ENCODE peak calls at places on chromosomes 12 and 14, in seven cellular contexts. Q is fibroblast of villous mesenchyme, L is AG09309, P is fibroblast of mammary gland, D is A549, M is MCF 10A, N is fibroblast of pulmonary artery. U is an unnamed sample.

GRCh38 chr12:51048601-51049369 is 658 bp downstream of the LETMD1 start:
- DNase-seq in Q (no peak), L (no peak), P (peak), D (no peak), M (peak), N (no peak), U (no peak)

GRCh38 chr14:72737560-72737943 is 156.3 kb downstream of the DPF3 start:
- DNase-seq in Q (no peak), L (no peak), P (no peak), D (no peak), M (no peak), N (no peak), U (no peak)

GRCh38 chr12:132222096-132222807 is 78.0 kb downstream of the NOC4L start:
- DNase-seq in Q (peak), L (no peak), P (no peak), D (peak), M (peak), N (peak), U (no peak)

GRCh38 chr14:67650694-67651093 is 23.7 kb downstream of the VTI1B start:
- DNase-seq in Q (peak), L (peak), P (peak), D (no peak), M (peak), N (peak), U (no peak)

GRCh38 chr14:29681308-29681707 is 246.3 kb downstream of the PRKD1 start:
- DNase-seq in Q (no peak), L (no peak), P (peak), D (no peak), M (no peak), N (no peak), U (no peak)

GRCh38 chr14:61514006-61514830 is 181.1 kb upstream of the HIF1A start:
- DNase-seq in Q (peak), L (no peak), P (peak), D (no peak), M (no peak), N (peak), U (no peak)

GRCh38 chr14:68384335-68384734 is 408.5 kb downstream of the ZFP36L1 start:
- DNase-seq in Q (peak), L (no peak), P (no peak), D (no peak), M (no peak), N (peak), U (peak)

GRCh38 chr12:72273499-72273837 is 1.3 kb downstream of the TRHDE start:
- DNase-seq in Q (no peak), L (no peak), P (no peak), D (no peak), M (no peak), N (no peak), U (no peak)

GRCh38 chr14:65132855-65133254 is 30.5 kb upstream of the MAX start:
- DNase-seq in Q (peak), L (no peak), P (no peak), D (no peak), M (no peak), N (no peak), U (no peak)

GRCh38 chr12:131044760-131045381 is 91.2 kb downstream of the ADGRD1 start:
- DNase-seq in Q (no peak), L (no peak), P (no peak), D (no peak), M (no peak), N (no peak), U (no peak)

GRCh38 chr14:22303589-22304195 is 285.3 kb downstream of the DAD1 start:
- DNase-seq in Q (peak), L (no peak), P (peak), D (no peak), M (peak), N (peak), U (no peak)

GRCh38 chr12:47276253-47277070 is 196.7 kb upstream of the AMIGO2 start:
- DNase-seq in Q (peak), L (peak), P (peak), D (peak), M (peak), N (peak), U (peak)

GRCh38 chr12:115354007-115354452 is 670.1 kb upstream of the TBX3 start:
- DNase-seq in Q (peak), L (peak), P (peak), D (peak), M (peak), N (peak), U (peak)

GRCh38 chr14:60964901-60965300 is 16.0 kb downstream of the TRMT5 start:
- DNase-seq in Q (no peak), L (no peak), P (peak), D (peak), M (no peak), N (no peak), U (no peak)

GRCh38 chr12:84978921-84979320 is 57.2 kb downstream of the TSPAN19 start:
- DNase-seq in Q (no peak), L (no peak), P (no peak), D (no peak), M (no peak), N (no peak), U (no peak)

GRCh38 chr12:112420740-112421139 is 2.0 kb downstream of the PTPN11 start:
- DNase-seq in Q (no peak), L (no peak), P (no peak), D (no peak), M (no peak), N (no peak), U (no peak)

GRCh38 chr12:99232324-99232723 is 415.2 kb upstream of the GARIN6 start:
- DNase-seq in Q (no peak), L (no peak), P (no peak), D (no peak), M (no peak), N (no peak), U (no peak)

DNA sequence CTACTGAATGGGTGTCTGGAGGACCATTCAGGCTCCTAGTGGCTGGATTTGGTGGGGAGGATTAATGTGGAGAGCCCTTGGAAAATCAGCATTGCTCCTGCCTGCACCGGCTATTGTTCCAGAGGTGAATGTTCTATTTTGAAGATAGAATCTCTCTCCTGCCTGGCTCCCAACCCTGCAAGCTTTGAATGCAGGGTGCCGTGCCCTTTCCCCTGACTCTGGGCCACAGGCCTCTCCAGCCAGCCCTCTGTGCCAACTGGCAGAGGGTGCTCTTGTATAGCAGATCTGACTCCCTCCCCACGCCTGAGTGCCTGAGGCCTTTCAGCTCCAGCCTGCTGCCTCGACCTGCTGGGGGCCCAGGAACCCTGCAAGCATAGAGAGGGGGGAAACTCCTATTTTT is 106.8 kb downstream of the TMEM260 start:
- DNase-seq in Q (no peak), L (no peak), P (no peak), D (no peak), M (peak), N (no peak), U (no peak)
- TF ChIP-seq CTCF in Q (no peak), L (no peak), P (no peak), D (no peak), M (no peak), N (no peak), U (no peak)

GRCh38 chr14:24236689-24237462 is 4.1 kb downstream of the GMPR2 start:
- DNase-seq in Q (no peak), L (no peak), P (no peak), D (no peak), M (no peak), N (no peak), U (no peak)

GRCh38 chr14:24238527-24239037 is 3.8 kb downstream of the TINF2 start:
- DNase-seq in Q (no peak), L (no peak), P (no peak), D (no peak), M (no peak), N (no peak), U (no peak)

GRCh38 chr14:24235804-24236688 is 3.3 kb downstream of the GMPR2 start:
- DNase-seq in Q (no peak), L (no peak), P (no peak), D (no peak), M (no peak), N (no peak), U (no peak)

GRCh38 chr14:24238123-24238522 is 4.3 kb downstream of the TINF2 start:
- DNase-seq in Q (no peak), L (no peak), P (no peak), D (no peak), M (peak), N (no peak), U (no peak)

GRCh38 chr14:24237463-24237955 is 4.8 kb downstream of the GMPR2 start:
- DNase-seq in Q (no peak), L (no peak), P (peak), D (no peak), M (no peak), N (no peak), U (no peak)
- TF ChIP-seq CTCF in Q (no peak), L (no peak), P (no peak), D (no peak), M (no peak), N (no peak), U (no peak)

DNA sequence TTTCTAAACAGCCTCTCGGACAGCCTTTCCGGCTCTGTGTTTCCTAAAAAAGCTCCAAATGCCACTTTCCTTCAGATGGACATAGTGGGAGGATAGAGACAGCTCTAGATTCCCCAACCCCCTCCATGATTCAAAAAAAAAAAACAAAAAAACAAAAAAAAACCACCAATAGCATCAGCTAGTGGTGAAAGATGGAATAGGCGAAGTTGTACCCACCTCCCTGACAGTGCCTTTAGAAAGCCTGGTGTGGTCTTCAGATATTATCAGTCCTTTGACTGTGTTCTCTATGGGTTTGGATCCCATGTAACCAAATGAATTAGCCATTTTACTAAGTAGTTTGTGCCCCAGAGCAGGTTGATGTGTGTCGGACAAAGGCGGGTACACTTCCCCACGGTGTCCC is 94.1 kb downstream of the PHETA1 start:
- DNase-seq in Q (no peak), L (no peak), P (peak), D (no peak), M (peak), N (no peak), U (no peak)
- TF ChIP-seq CTCF in Q (peak), L (peak), P (peak), D (peak), M (peak), N (peak), U (no peak)

DNA sequence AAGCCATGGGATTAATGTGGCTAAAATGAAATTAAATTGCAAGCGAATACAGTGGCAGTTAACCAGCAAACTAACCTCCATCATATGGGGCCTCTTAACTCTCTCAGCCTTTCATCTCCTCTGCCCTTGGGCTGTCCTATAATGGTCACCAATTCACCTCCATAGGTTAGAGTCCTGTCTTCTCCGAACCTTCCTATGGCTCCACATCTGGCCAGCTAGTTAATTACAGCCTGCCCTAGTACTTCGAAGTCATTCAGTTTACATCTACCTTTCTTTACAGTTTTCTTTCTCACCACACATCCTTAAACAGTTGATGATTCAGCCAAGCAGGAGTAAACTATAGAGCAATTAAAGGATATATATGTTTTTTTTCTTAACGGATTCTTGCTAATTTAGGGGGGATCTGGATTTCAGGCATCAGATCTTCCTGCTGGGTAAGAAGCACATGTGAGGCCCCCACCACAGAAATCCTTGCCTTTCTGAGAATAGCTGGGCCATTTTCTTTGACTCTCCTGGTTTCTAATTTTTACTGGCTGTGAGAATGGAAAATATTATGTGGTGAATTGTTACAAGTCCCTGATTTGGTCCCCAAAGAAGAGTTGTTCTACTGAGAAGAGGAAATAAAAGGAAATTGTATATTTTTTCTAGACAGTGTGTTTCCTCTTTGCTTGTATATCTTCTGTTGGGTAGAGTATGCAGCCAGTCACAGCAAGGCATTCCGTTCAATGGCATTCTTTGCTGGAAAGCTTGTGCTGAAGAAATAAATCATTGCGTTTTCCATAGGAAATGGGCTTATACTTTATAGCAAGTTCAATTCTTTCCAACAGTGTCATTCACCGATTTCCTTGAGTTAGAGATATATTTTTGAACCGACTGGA is 16.7 kb downstream of the HMGA2 start:
- DNase-seq in Q (no peak), L (no peak), P (no peak), D (no peak), M (no peak), N (no peak), U (no peak)
- TF ChIP-seq CTCF in Q (no peak), L (no peak), P (peak), D (no peak), M (peak), N (no peak), U (no peak)

U was measured in tibial nerve.